ENCODE peak calls at places on chromosomes 13 and 19, in ten cellular contexts. I, K, T, C, P, A, W, E, B and Y are unnamed samples. For H3K4me1, the result is how much of the 10 kb centered on the place peaks cover.

GRCh38 chr13:61546911-61547310 is 131.3 kb upstream of the PCDH20 start:
- DNase-seq in B (no peak), W (no peak), K (no peak), E (no peak), A (no peak), C (no peak), T (no peak), I (no peak), P (no peak), Y (no peak)

GRCh38 chr13:100811906-100812305 is 137.3 kb upstream of the TMTC4 start:
- DNase-seq in E (no peak), I (no peak), T (no peak), C (no peak), A (no peak), K (no peak), P (no peak), W (no peak), B (no peak), Y (no peak)

GRCh38 chr19:6769006-6769637 is 1.9 kb upstream of the SH2D3A start:
- DNase-seq in T (no peak), B (no peak), A (no peak), P (no peak), W (no peak), C (no peak), E (no peak), I (no peak), K (peak), Y (no peak)

GRCh38 chr13:110443633-110444225 is 117.8 kb downstream of the RAB20 start:
- DNase-seq in A (no peak), I (no peak), C (no peak), W (no peak), P (no peak), K (no peak), E (no peak), B (no peak), T (no peak), Y (no peak)

GRCh38 chr19:1807695-1808394 is 4.2 kb downstream of the ATP8B3 start:
- DNase-seq in C (no peak), A (no peak), I (no peak), T (no peak), P (no peak), B (no peak), W (no peak), K (no peak), E (no peak), Y (no peak)

GRCh38 chr13:88701551-88701950 is 1030.4 kb downstream of the SLITRK5 start:
- DNase-seq in P (no peak), C (no peak), K (peak), B (no peak), I (no peak), E (no peak), W (no peak), A (no peak), T (no peak), Y (no peak)

GRCh38 chr19:13082192-13083007 is 20.3 kb downstream of the LYL1 start:
- DNase-seq in T (no peak), K (peak), P (peak), E (no peak), B (no peak), W (peak), A (peak), I (no peak), C (peak), Y (no peak)

GRCh38 chr13:43116242-43116641 is 92.9 kb downstream of the DNAJC15 start:
- DNase-seq in A (no peak), E (no peak), T (no peak), I (no peak), W (no peak), B (no peak), P (no peak), C (no peak), K (no peak), Y (no peak)

GRCh38 chr13:80921556-80921955 is 580.6 kb upstream of the SPRY2 start:
- DNase-seq in C (no peak), B (no peak), T (no peak), E (no peak), I (no peak), A (no peak), K (no peak), P (no peak), W (no peak), Y (no peak)

GRCh38 chr19:13398780-13399726 is 107.2 kb downstream of the CACNA1A start:
- DNase-seq in T (no peak), K (peak), B (peak), A (no peak), I (no peak), C (peak), E (no peak), P (peak), W (peak), Y (no peak)

DNA sequence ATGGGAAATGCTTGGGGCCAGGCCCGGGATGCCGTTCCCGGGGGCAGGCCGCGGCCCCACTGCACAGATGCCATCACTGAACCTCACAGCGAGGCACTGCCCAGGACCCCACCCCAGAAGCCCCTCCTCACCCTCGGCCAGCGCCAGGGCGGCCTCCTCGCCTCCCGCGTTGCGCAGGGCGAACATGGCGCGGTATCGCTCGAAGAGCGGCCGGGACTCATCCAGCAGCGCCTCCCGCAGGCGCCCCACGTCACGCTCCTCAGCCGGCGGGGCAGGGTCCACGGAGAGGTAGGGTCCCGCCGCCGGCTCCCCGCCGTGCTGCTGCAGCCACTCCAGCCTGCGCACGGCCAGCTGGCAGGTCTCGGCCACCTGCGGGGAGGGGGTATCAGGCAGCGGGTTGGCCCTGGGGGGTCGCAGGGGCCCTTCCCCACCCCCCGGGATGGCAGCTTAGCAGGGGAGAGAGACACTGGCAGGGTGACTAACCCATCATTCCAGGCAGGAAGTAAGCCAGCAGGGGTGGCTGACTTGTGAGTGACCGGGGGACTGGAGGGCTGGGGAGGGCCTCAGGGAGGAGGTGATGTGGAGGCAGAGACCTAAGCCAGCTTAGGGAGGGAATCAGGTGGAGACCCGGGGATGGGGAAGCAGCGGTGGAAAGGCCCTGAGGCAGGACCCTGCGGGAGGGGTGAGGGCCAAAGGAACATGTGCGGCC is 8.2 kb downstream of the DOHH start:
- DNase-seq in B (no peak), E (no peak), I (no peak), C (no peak), A (no peak), T (no peak), W (no peak), K (no peak), P (no peak), Y (no peak)
- TF ChIP-seq CTCF in B (no peak), E (no peak), I (no peak), C (no peak), A (no peak), T (no peak), W (no peak), K (no peak), P (no peak), Y (no peak)

GRCh38 chr19:47229674-47230121 is 1.3 kb downstream of the BBC3 start:
- DNase-seq in P (no peak), K (peak), T (peak), C (peak), W (peak), B (no peak), E (no peak), A (no peak), I (no peak), Y (no peak)
- H3K4me1 ChIP-seq in P (under half), K (under half), T (half or more), C (under half), W (half or more), B (under half), E (under half), A (half or more), I (under half), Y (half or more)

DNA sequence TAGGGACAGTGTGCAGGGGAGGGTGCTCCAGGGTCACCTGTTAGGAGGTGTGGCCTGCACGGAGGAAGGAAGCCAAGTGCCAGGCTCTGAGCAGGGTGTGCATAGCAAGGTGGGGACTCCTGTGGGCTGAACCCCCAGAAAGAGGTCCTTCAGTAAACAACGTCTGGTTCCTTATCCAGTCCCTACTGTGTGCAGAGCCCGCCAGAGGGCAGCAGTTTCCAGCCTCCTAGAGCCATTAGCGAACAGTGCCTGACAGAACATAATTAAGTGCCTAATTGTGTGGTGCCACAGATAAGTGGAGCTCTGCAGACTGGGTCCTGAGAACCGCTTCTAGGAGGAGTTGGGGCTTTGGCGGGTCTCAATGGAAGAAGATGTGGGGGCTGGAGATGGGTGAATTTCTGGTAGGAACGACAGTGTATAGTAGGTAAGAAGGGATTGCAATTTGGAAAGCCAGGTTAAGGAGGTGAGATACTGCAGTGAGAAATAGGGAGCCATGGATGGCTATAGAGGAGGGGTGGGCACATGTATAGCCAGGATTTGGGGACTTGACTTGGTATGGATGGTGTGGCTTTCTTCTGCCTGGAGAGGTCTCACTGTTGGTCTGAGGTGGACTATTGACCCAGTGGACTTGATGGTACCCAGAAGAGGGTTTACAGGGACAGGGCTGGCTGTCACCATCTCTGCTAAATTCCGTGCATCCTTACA is 323.1 kb downstream of the ZNF536 start:
- DNase-seq in C (no peak), I (no peak), W (no peak), A (no peak), P (no peak), T (no peak), B (no peak), K (no peak), E (no peak), Y (no peak)
- TF ChIP-seq CTCF in C (no peak), I (no peak), W (no peak), A (no peak), P (no peak), T (no peak), B (no peak), K (no peak), E (no peak), Y (no peak)

GRCh38 chr13:97269603-97270002 is 47.5 kb downstream of the MBNL2 start:
- DNase-seq in P (no peak), I (no peak), W (no peak), T (no peak), E (no peak), C (no peak), A (no peak), B (no peak), K (no peak), Y (no peak)
- H3K4me1 ChIP-seq in P (half or more), I (under half), W (half or more), T (under half), E (under half), C (under half), A (half or more), B (under half), K (under half), Y (under half)

DNA sequence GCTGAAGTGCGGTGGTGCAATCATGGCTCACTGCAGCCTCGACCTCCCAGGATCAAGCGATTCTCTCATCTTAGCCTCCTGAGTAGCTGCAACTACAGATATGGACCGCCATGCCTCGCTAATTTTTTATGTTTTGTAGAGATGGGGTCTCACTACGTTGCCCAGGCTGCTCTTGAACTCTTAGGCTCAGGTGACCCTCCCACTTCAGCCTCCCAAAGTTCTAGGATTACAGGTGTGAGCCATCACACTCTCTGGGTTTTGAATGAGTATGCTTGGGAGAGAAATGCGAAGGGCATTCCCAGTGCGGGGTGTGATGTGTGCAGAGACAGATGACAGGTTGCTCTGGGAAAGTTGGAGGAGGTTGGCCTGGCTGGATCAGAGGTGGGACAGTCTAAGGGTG is 49.0 kb downstream of the RYR1 start:
- DNase-seq in W (no peak), B (no peak), T (no peak), A (no peak), C (no peak), E (no peak), K (no peak), P (no peak), I (no peak), Y (no peak)
- TF ChIP-seq CTCF in W (no peak), B (no peak), T (no peak), A (no peak), C (no peak), E (no peak), K (no peak), P (no peak), I (no peak), Y (no peak)

GRCh38 chr19:49361438-49362047 is 673 bp downstream of the TEAD2 start:
- DNase-seq in I (no peak), E (peak), T (no peak), A (peak), C (peak), B (peak), P (peak), W (peak), K (peak), Y (no peak)
- H3K4me1 ChIP-seq in I (under half), E (under half), T (under half), A (under half), C (under half), B (under half), P (under half), W (under half), K (under half), Y (under half)

GRCh38 chr13:84187626-84188025 is 305.4 kb upstream of the SLITRK1 start:
- DNase-seq in K (no peak), B (no peak), E (no peak), C (no peak), W (no peak), T (no peak), P (no peak), I (no peak), A (no peak), Y (no peak)

GRCh38 chr13:84191199-84191598 is 308.9 kb upstream of the SLITRK1 start:
- DNase-seq in P (no peak), W (peak), E (no peak), T (no peak), I (no peak), A (no peak), B (no peak), C (peak), K (no peak), Y (no peak)

DNA sequence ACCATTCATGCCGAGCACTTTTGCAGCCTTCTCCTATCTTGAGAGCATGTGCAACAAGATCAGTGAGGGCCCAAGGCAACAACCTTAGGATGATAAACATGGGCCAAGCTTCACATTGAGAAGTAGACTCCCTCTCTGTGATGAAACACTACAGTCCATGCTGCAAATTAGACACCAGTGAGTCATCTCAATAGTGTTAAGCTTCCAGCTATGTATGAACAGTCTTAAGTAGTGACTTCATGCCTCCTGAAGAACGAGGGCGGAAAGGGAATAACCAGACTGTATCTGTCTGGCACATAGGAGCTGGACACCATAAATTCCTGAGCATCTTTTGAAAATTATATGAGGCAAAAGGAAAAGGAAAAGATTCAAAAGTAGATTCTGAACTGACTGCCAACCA is 309.9 kb upstream of the SLITRK1 start:
- DNase-seq in B (no peak), I (no peak), A (no peak), K (peak), W (peak), C (peak), P (no peak), E (no peak), T (no peak), Y (no peak)
- TF ChIP-seq CTCF in B (no peak), I (no peak), A (no peak), K (no peak), W (no peak), C (no peak), P (no peak), E (no peak), T (no peak), Y (no peak)

DNA sequence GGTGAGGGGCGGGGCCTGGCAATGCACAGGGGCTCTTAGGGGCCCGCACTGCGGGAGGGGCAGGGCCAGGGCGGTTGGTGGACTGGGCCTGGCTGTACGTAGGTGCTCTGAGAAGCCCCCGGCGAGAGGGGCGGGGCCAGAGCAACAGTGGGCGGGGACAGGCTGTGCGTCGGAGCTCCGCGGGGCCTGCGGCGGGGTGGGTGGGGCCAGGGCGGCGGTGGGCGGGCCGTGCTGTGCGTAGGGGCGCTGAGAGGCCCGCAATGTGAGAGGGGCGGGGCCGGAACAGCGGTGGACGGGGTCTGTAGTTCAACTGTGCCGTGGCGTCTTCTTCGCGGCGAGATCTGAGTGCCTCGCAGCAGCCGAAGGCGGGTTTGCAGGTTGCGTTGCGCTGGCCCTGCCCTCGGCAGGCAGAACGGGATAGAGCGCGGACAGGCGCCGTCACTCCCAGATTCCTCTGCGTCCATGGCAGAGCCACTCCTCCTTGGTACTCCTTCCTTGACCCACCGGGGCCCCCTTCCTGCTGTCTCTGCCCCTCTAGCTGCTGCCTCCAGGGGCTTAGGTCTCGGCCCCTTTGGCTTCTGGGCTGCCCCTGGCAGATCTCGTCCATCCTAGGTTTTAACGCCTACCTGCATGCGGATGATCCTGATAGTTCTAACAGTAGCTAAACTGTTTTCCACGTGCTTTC is 33.2 kb downstream of the CCNE1 start:
- DNase-seq in I (peak), T (peak), B (peak), C (peak), W (peak), A (peak), E (peak), P (peak), K (peak), Y (peak)
- H3K4me1 ChIP-seq in I (under half), T (under half), B (under half), C (under half), W (under half), A (under half), E (under half), P (under half), K (under half), Y (under half)